ENCODE peak calls at places on chromosomes 11 and 22, in four cellular contexts. One of them, this sample, is unnamed.

GRCh38 chr11:33689089-33689488 is 11.5 kb downstream of the C11orf91 start:
- DNase-seq in IMR-90: no peak
- DNase-seq in neuronal stem cell: no peak
- DNase-seq in H1: no peak
- DNase-seq in this sample: no peak

GRCh38 chr11:2466869-2467694 is 22.3 kb downstream of the KCNQ1 start:
- DNase-seq in IMR-90: no peak
- DNase-seq in neuronal stem cell: no peak
- DNase-seq in H1: no peak
- DNase-seq in this sample: no peak

GRCh38 chr22:24290459-24290858 is 19.8 kb downstream of the SPECC1L start:
- DNase-seq in IMR-90: peak; percentile 45
- DNase-seq in neuronal stem cell: no peak
- DNase-seq in H1: no peak
- DNase-seq in this sample: no peak

GRCh38 chr11:1564535-1565172 is 7.4 kb downstream of the DUSP8 start:
- DNase-seq in IMR-90: peak; percentile 94
- DNase-seq in neuronal stem cell: peak; percentile 56
- DNase-seq in H1: no peak
- DNase-seq in this sample: peak; percentile 83

GRCh38 chr11:45145421-45146071 is 893 bp upstream of the PRDM11 start:
- DNase-seq in IMR-90: peak; percentile 35
- DNase-seq in neuronal stem cell: peak; percentile 71
- DNase-seq in H1: peak; percentile 56
- DNase-seq in this sample: peak; percentile 46

GRCh38 chr11:50298182-50298988 is 265.7 kb downstream of the OR4C45 start:
- DNase-seq in IMR-90: no peak
- DNase-seq in neuronal stem cell: no peak
- DNase-seq in H1: no peak
- DNase-seq in this sample: no peak

GRCh38 chr11:91397134-91397468 is 827.5 kb upstream of the FAT3 start:
- DNase-seq in IMR-90: no peak
- DNase-seq in neuronal stem cell: no peak
- DNase-seq in H1: no peak
- DNase-seq in this sample: no peak

GRCh38 chr22:22520020-22520656 is at the start of gene ZNF280A:
- DNase-seq in IMR-90: no peak
- DNase-seq in neuronal stem cell: no peak
- DNase-seq in H1: no peak
- DNase-seq in this sample: no peak

GRCh38 chr22:37922177-37922576 is 16.1 kb downstream of the MICALL1 start:
- DNase-seq in IMR-90: no peak
- DNase-seq in neuronal stem cell: no peak
- DNase-seq in H1: no peak
- DNase-seq in this sample: no peak

GRCh38 chr22:45927059-45927458 is 49.9 kb downstream of the WNT7B start:
- DNase-seq in IMR-90: no peak
- DNase-seq in neuronal stem cell: no peak
- DNase-seq in H1: no peak
- DNase-seq in this sample: no peak

GRCh38 chr11:35389897-35390462 is 29.4 kb downstream of the SLC1A2 start:
- DNase-seq in IMR-90: no peak
- DNase-seq in neuronal stem cell: no peak
- DNase-seq in H1: no peak
- DNase-seq in this sample: no peak

GRCh38 chr11:35391922-35392813 is 27.2 kb downstream of the SLC1A2 start:
- DNase-seq in IMR-90: peak; percentile 84
- DNase-seq in neuronal stem cell: peak; percentile 80
- DNase-seq in H1: peak; percentile 66
- DNase-seq in this sample: peak; percentile 82

GRCh38 chr11:35389112-35389511 is 30.2 kb downstream of the SLC1A2 start:
- DNase-seq in IMR-90: no peak
- DNase-seq in neuronal stem cell: no peak
- DNase-seq in H1: no peak
- DNase-seq in this sample: no peak

GRCh38 chr11:35393093-35393492 is 26.3 kb downstream of the SLC1A2 start:
- DNase-seq in IMR-90: peak; percentile 45
- DNase-seq in neuronal stem cell: no peak
- DNase-seq in H1: no peak
- DNase-seq in this sample: no peak

GRCh38 chr11:35390737-35391682 is 28.3 kb downstream of the SLC1A2 start:
- DNase-seq in IMR-90: peak; percentile 89
- DNase-seq in neuronal stem cell: no peak
- DNase-seq in H1: no peak
- DNase-seq in this sample: peak; percentile 88
- H3K4me3 ChIP-seq in IMR-90: no peak overlapping the region
- H3K4me3 ChIP-seq in neuronal stem cell: no peak overlapping the region
- H3K4me3 ChIP-seq in H1: no peak overlapping the region
- H3K4me3 ChIP-seq in this sample: no peak overlapping the region

GRCh38 chr11:86456075-86456939 is 81.6 kb downstream of the CCDC81 start:
- DNase-seq in IMR-90: peak; percentile 80
- DNase-seq in neuronal stem cell: peak; percentile 88
- DNase-seq in H1: peak; percentile 75
- DNase-seq in this sample: peak; percentile 83
- H4K91ac ChIP-seq in IMR-90: peak overlapping the region; percentile 86
- H4K91ac ChIP-seq in neuronal stem cell: no peak overlapping the region
- H4K91ac ChIP-seq in H1: no peak overlapping the region
- H4K91ac ChIP-seq in this sample: peak overlapping the region; percentile 15

GRCh38 chr22:41913040-41913719 is 1.7 kb downstream of the SHISA8 start:
- DNase-seq in IMR-90: no peak
- DNase-seq in neuronal stem cell: no peak
- DNase-seq in H1: no peak
- DNase-seq in this sample: no peak

GRCh38 chr22:41915035-41915782 is at the start of gene SHISA8:
- DNase-seq in IMR-90: peak; percentile 7
- DNase-seq in neuronal stem cell: no peak
- DNase-seq in H1: no peak
- DNase-seq in this sample: peak; percentile 54

GRCh38 chr22:41915783-41916493 is 1.1 kb upstream of the SHISA8 start:
- DNase-seq in IMR-90: no peak
- DNase-seq in neuronal stem cell: no peak
- DNase-seq in H1: no peak
- DNase-seq in this sample: no peak

GRCh38 chr22:41913842-41914534 is 886 bp downstream of the SHISA8 start:
- DNase-seq in IMR-90: no peak
- DNase-seq in neuronal stem cell: no peak
- DNase-seq in H1: no peak
- DNase-seq in this sample: no peak

GRCh38 chr22:41914611-41915034 is 251 bp downstream of the SHISA8 start:
- DNase-seq in IMR-90: no peak
- DNase-seq in neuronal stem cell: no peak
- DNase-seq in H1: no peak
- DNase-seq in this sample: no peak
- H3K4me3 ChIP-seq in IMR-90: no peak overlapping the region
- H3K4me3 ChIP-seq in neuronal stem cell: peak overlapping the region; percentile 69
- H3K4me3 ChIP-seq in H1: peak overlapping the region; percentile 65
- H3K4me3 ChIP-seq in this sample: no peak overlapping the region

GRCh38 chr22:34845391-34845790 is 220.6 kb upstream of the ISX start:
- DNase-seq in IMR-90: no peak
- DNase-seq in neuronal stem cell: no peak
- DNase-seq in H1: no peak
- DNase-seq in this sample: no peak

GRCh38 chr22:34841911-34842310 is 224.0 kb upstream of the ISX start:
- DNase-seq in IMR-90: no peak
- DNase-seq in neuronal stem cell: no peak
- DNase-seq in H1: no peak
- DNase-seq in this sample: no peak

GRCh38 chr22:34847072-34847471 is 218.9 kb upstream of the ISX start:
- DNase-seq in IMR-90: no peak
- DNase-seq in neuronal stem cell: no peak
- DNase-seq in H1: no peak
- DNase-seq in this sample: no peak

GRCh38 chr22:34841321-34841901 is 224.5 kb upstream of the ISX start:
- DNase-seq in IMR-90: no peak
- DNase-seq in neuronal stem cell: peak; percentile 57
- DNase-seq in H1: peak; percentile 61
- DNase-seq in this sample: no peak

GRCh38 chr22:34842630-34843029 is 223.3 kb upstream of the ISX start:
- DNase-seq in IMR-90: no peak
- DNase-seq in neuronal stem cell: no peak
- DNase-seq in H1: no peak
- DNase-seq in this sample: no peak
- H4K91ac ChIP-seq in IMR-90: no peak overlapping the region
- H4K91ac ChIP-seq in neuronal stem cell: no peak overlapping the region
- H4K91ac ChIP-seq in H1: peak overlapping the region; percentile 65
- H4K91ac ChIP-seq in this sample: no peak overlapping the region

DNA sequence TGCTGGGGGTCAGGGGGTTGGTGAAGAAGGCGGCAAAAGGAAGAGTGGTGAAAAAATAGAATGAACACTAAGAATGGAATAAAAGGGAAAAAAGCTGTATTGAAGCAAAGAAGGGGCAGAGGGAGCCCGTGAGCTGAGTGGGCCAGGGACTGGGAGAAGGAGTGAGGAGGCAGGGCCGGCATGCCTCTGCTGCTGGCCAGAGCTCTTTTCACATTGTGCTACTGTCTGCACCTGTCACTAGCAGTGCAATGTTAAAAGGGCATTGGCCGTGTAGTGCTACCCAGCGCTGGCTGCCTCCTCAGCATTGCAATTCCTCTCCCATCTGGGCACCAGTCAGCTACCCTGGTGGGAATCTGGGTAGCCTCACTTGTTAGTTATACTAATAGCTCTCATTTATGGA is 8.7 kb downstream of the YPEL4 start:
- DNase-seq in IMR-90: no peak
- DNase-seq in neuronal stem cell: no peak
- DNase-seq in H1: no peak
- DNase-seq in this sample: peak; percentile 67
- H3K4me3 ChIP-seq in IMR-90: no peak overlapping the region
- H3K4me3 ChIP-seq in neuronal stem cell: peak overlapping the region; percentile 86
- H3K4me3 ChIP-seq in H1: peak overlapping the region; percentile 97
- H3K4me3 ChIP-seq in this sample: no peak overlapping the region

GRCh38 chr11:118883004-118883367 is 706 bp upstream of the CXCR5 start:
- DNase-seq in IMR-90: no peak
- DNase-seq in neuronal stem cell: no peak
- DNase-seq in H1: no peak
- DNase-seq in this sample: no peak
- H4K91ac ChIP-seq in IMR-90: no peak overlapping the region
- H4K91ac ChIP-seq in neuronal stem cell: no peak overlapping the region
- H4K91ac ChIP-seq in H1: no peak overlapping the region
- H4K91ac ChIP-seq in this sample: no peak overlapping the region

DNA sequence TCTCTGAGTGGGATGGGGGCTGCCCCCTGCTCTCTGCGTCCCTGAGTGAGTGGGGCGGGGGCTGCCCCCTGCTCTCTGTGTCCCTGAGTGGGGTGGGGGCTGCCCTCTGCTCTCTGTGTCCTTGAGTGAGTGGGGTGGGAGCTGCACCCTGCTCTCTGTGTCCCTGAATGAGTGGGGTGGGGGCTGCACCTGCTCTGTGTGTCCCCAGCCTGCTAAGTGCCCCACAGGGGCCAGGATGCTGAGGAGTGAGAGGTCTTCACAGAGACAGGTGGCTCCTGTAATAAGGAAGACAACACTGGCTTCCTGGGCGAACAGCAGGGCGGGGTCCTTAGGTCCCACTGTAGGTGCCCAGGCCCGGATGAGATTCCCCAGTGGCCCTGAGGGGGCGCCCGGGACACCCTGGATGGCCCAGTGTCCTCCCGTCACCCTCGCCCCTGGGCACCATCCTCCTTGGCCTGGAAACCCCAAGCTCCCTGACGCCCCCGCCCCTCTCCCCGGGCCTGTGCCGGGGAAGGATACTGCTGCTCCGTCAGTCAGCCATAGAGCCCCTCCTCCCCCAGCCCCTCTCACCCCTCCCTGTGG is 3.8 kb upstream of the CCDC188 start:
- DNase-seq in IMR-90: no peak
- DNase-seq in neuronal stem cell: no peak
- DNase-seq in H1: no peak
- DNase-seq in this sample: no peak
- H3K4me3 ChIP-seq in IMR-90: no peak overlapping the region
- H3K4me3 ChIP-seq in neuronal stem cell: no peak overlapping the region
- H3K4me3 ChIP-seq in H1: no peak overlapping the region
- H3K4me3 ChIP-seq in this sample: no peak overlapping the region

This sample was measured in mesenchymal stem cell.